ENCODE peak calls at places on chromosomes 12 and 14, in four cellular contexts. M is GM12878, X is HepG2, T is H1. E is an unnamed sample.

GRCh38 chr12:51871126-51871525 is 16.8 kb upstream of the ANKRD33 start:
- DNase-seq in X (no peak), M (no peak), T (no peak), E (no peak)

GRCh38 chr14:51210594-51210993 is 29.5 kb upstream of the TMX1 start:
- DNase-seq in X (no peak), M (no peak), T (no peak), E (no peak)

GRCh38 chr14:36167431-36167830 is 9.1 kb downstream of the PTCSC3 start:
- DNase-seq in X (no peak), M (no peak), T (no peak), E (no peak)

GRCh38 chr14:68309631-68310030 is 483.2 kb downstream of the ZFP36L1 start:
- DNase-seq in M (no peak), T (no peak), X (no peak), E (no peak)

GRCh38 chr12:107379852-107380567 is 286.7 kb upstream of the CRY1 start:
- DNase-seq in T (no peak), M (no peak), X (peak), E (no peak)

GRCh38 chr12:54172102-54172630 is 16.6 kb downstream of the SMUG1 start:
- DNase-seq in X (no peak), M (no peak), T (no peak), E (no peak)

GRCh38 chr12:15966426-15966825 is 55.3 kb downstream of the DERA start:
- DNase-seq in M (no peak), T (no peak), X (no peak), E (no peak)

GRCh38 chr14:21136024-21136423 is 19.8 kb downstream of the OR5AU1 start:
- DNase-seq in X (peak), M (no peak), T (no peak), E (peak)

GRCh38 chr14:90677484-90678045 is 138.7 kb downstream of the TTC7B start:
- DNase-seq in T (no peak), X (no peak), M (no peak), E (no peak)

GRCh38 chr12:572532-572899 is 90.7 kb downstream of the NINJ2 start:
- DNase-seq in X (peak), M (no peak), T (no peak), E (no peak)

GRCh38 chr12:132284618-132285310 is 44.6 kb downstream of the GALNT9 start:
- DNase-seq in M (no peak), T (no peak), X (no peak), E (no peak)

GRCh38 chr12:105020241-105020962 is 34.3 kb downstream of the NOPCHAP1 start:
- DNase-seq in X (no peak), M (no peak), T (no peak), E (no peak)

GRCh38 chr12:15540025-15540424 is 217.7 kb downstream of the PTPRO start:
- DNase-seq in X (no peak), M (no peak), T (no peak), E (no peak)

GRCh38 chr14:75050852-75051555 is at the start of gene MLH3:
- DNase-seq in X (peak), T (peak), M (no peak), E (peak)

GRCh38 chr14:102817942-102818940 is 41.0 kb downstream of the TRAF3 start:
- DNase-seq in T (no peak), X (no peak), M (no peak), E (no peak)

GRCh38 chr14:98219638-98220037 is 1052.4 kb downstream of the BCL11B start:
- DNase-seq in X (no peak), T (no peak), M (no peak), E (no peak)

GRCh38 chr12:111149299-111149698 is 219.6 kb downstream of the PHETA1 start:
- DNase-seq in X (no peak), T (no peak), M (no peak), E (no peak)

GRCh38 chr12:111150476-111150875 is 218.4 kb downstream of the PHETA1 start:
- DNase-seq in X (no peak), T (no peak), M (no peak), E (no peak)

GRCh38 chr12:111151441-111151840 is 217.5 kb downstream of the PHETA1 start:
- DNase-seq in M (no peak), T (no peak), X (no peak), E (no peak)

GRCh38 chr12:111152581-111152980 is 216.3 kb downstream of the PHETA1 start:
- DNase-seq in X (no peak), M (no peak), T (no peak), E (no peak)

GRCh38 chr12:111150894-111151293 is 218.0 kb downstream of the PHETA1 start:
- DNase-seq in X (no peak), T (no peak), M (no peak), E (no peak)
- TF ChIP-seq JUND in X (no peak), T (no peak), M (no peak), E (no peak)

GRCh38 chr14:58414845-58415244 is 12.5 kb downstream of the TIMM9 start:
- DNase-seq in T (no peak), X (no peak), M (no peak), E (no peak)
- TF ChIP-seq HDAC6 in T (no peak), X (no peak), M (no peak), E (no peak)

GRCh38 chr12:9751204-9752144 is 9.2 kb downstream of the CD69 start:
- DNase-seq in X (peak), T (no peak), M (no peak), E (peak)
- TF ChIP-seq JUND in X (no peak), T (no peak), M (no peak), E (peak)

GRCh38 chr12:94148841-94149780 is 734 bp downstream of the PLXNC1 start:
- DNase-seq in T (no peak), M (no peak), X (no peak), E (no peak)

GRCh38 chr12:94149781-94150482 is 1.6 kb downstream of the PLXNC1 start:
- DNase-seq in X (no peak), T (no peak), M (no peak), E (no peak)

GRCh38 chr12:94146166-94146565 is 2.2 kb upstream of the PLXNC1 start:
- DNase-seq in X (no peak), T (no peak), M (no peak), E (no peak)

GRCh38 chr12:94147377-94147990 is 893 bp upstream of the PLXNC1 start:
- DNase-seq in T (no peak), M (no peak), X (no peak), E (no peak)

GRCh38 chr12:94147991-94148840 is at the start of gene PLXNC1:
- DNase-seq in M (no peak), X (no peak), T (no peak), E (no peak)
- TF ChIP-seq HDAC6 in M (peak), X (no peak), T (no peak), E (no peak)

GRCh38 chr12:126952106-126953007 is 1314.6 kb upstream of the TMEM132C start:
- DNase-seq in T (no peak), X (no peak), M (no peak), E (peak)
- TF ChIP-seq JUND in T (no peak), X (no peak), M (no peak), E (no peak)

DNA sequence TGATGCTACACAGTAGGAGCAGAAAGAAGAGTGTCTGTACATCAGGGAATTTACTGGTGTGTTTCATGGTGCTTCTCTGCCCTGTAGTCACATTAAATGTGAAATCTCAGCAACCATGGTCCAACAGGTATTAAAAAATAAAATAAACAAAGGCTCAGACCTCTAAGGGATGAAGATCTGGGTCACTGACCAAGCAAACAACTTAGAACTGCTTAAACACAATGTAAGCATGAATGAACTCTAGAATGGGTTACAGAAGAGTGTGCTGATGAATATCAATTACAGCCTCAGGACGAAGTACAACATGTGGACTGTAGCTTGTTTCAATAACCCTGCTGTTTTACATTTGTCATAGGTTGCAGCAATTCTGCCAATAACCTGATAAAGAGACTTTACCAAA is 47.4 kb downstream of the SLC35F4 start:
- DNase-seq in M (no peak), T (no peak), X (no peak), E (no peak)
- TF ChIP-seq HDAC6 in M (no peak), T (no peak), X (no peak), E (no peak)

GRCh38 chr12:67477682-67478265 is 170.8 kb upstream of the DYRK2 start:
- DNase-seq in X (no peak), T (no peak), M (no peak), E (no peak)
- TF ChIP-seq JUND in X (no peak), T (no peak), M (no peak), E (no peak)

DNA sequence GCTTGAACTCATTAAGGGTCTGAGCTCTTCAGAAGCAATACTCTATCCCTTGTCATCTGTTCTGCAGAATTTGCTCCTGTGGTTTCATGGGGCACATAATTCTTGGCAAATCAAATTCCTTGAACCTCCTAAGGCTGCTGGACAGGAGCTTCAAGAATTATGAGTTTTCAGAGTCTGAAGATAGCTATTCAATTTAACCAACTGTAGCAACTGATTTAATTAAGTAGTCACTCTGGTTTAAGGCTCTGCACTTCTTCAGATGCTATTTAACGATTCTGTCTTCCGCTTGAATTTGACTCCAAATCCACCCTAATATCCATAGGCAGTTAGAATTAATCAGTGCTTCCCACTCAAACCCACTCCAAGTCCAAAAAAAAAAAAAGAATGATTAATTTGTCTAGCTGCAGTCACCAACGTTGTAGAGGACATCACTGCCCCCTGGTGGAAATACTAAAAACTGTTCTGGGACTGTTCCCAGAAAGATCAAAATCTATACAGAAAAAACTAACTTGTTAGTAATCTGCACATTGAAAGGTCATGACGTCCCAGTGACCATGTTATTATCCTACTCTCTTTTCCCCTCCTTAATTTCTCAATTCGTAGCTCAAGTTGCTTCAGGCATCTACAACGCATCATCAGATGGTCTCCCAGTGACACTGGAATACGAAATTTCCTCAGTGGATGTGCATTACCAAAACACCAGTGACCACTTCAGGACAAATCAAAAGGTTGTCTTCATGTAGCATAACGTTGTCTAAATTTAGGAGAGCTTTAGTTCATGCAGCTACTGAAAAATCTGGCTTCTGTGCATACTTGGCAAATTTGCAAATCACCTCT is 169.8 kb downstream of the KIF21A start:
- DNase-seq in X (peak), T (no peak), M (no peak), E (peak)
- TF ChIP-seq HDAC6 in X (no peak), T (no peak), M (no peak), E (no peak)

E was measured in K562.